ENCODE peak calls at places on chromosomes 7 and 10, in four cellular contexts. U is bronchial epithelial cell, G is foreskin fibroblast, M is lower leg skin. Z is an unnamed sample.

GRCh38 chr7:45401155-45401554 is 173.0 kb upstream of the ADCY1 start:
- DNase-seq in M (no peak), U (no peak), G (no peak), Z (no peak)

GRCh38 chr7:111650456-111650999 is 88.2 kb upstream of the IMMP2L start:
- DNase-seq in U (peak; percentile 88), M (peak; percentile 54), G (peak; percentile 55), Z (no peak)

GRCh38 chr10:283140-283479 is 147.9 kb downstream of the ZMYND11 start:
- DNase-seq in G (no peak), M (no peak), U (no peak), Z (no peak)

GRCh38 chr10:125689955-125690569 is 7.1 kb upstream of the TEX36 start:
- DNase-seq in M (no peak), U (no peak), G (no peak), Z (no peak)

GRCh38 chr10:23190872-23191763 is 994 bp upstream of the PTF1A start:
- DNase-seq in U (no peak), M (no peak), G (no peak), Z (no peak)

GRCh38 chr10:86162036-86162435 is 204.6 kb downstream of the GRID1 start:
- DNase-seq in M (no peak), G (no peak), U (no peak), Z (no peak)

GRCh38 chr10:30184397-30185033 is 125.1 kb upstream of the JCAD start:
- DNase-seq in M (no peak), G (no peak), U (no peak), Z (no peak)

GRCh38 chr7:116354171-116354545 is 143.8 kb downstream of the TES start:
- DNase-seq in U (peak; percentile 25), M (no peak), G (no peak), Z (no peak)

GRCh38 chr7:73749931-73750776 is 11.6 kb upstream of the ABHD11 start:
- DNase-seq in G (no peak), M (no peak), U (no peak), Z (no peak)

GRCh38 chr10:98295907-98296306 is 27.9 kb upstream of the LOXL4 start:
- DNase-seq in M (no peak), G (peak; percentile 69), U (no peak), Z (no peak)

GRCh38 chr7:2566348-2566889 is 7.6 kb downstream of the IQCE start:
- DNase-seq in M (no peak), U (no peak), G (no peak), Z (no peak)

GRCh38 chr7:2568521-2569223 is 9.9 kb downstream of the IQCE start:
- DNase-seq in U (no peak), M (no peak), G (no peak), Z (no peak)

GRCh38 chr7:2566890-2567662 is 8.3 kb downstream of the IQCE start:
- DNase-seq in M (no peak), U (no peak), G (no peak), Z (no peak)

GRCh38 chr7:2569421-2569820 is 10.6 kb downstream of the IQCE start:
- DNase-seq in M (no peak), U (no peak), G (no peak), Z (no peak)

GRCh38 chr7:2567663-2568238 is 9.0 kb downstream of the IQCE start:
- DNase-seq in U (peak; percentile 9), M (no peak), G (peak; percentile 42), Z (no peak)
- TF ChIP-seq CTCF in U (peak; percentile 34), M (no peak), G (peak; percentile 66), Z (peak; percentile 68)

DNA sequence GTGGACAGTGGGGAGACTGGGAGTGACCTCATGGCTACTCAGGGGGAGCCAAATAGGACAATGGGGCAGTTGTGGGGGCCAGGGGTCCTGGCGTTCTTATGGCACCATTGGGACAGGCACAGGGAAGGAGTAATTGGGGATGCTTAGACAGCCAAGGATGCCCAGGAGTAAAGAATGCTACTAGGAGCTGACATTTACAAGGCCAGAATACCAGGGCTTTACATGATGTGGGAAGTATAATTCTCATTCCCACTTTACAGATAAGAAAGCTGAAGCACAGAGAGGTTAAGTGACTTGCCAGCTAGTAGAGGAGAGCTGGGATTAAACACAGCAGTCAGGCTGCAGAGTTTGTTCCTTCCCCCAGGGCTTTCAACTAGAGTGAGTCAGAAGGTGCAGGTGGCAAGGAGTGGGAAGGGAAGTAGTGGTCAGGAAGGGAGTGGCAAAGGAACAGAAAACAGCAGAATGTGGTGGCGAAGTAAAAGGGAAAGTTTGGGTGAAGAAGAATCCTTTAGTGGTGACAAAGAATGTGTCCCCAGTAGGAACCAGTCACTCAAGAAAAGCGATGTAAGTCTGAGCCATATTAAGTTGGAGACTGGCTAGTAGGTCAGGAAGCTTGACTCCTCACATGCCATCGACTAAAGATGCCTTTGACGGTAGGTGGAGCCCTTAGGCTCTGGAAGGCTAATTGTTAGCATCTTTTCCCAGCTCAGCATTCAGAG is 32.8 kb downstream of the CPVL start:
- DNase-seq in U (peak; percentile 73), G (no peak), M (no peak), Z (no peak)
- TF ChIP-seq CTCF in U (peak; percentile 33), G (peak; percentile 5), M (no peak), Z (no peak)

DNA sequence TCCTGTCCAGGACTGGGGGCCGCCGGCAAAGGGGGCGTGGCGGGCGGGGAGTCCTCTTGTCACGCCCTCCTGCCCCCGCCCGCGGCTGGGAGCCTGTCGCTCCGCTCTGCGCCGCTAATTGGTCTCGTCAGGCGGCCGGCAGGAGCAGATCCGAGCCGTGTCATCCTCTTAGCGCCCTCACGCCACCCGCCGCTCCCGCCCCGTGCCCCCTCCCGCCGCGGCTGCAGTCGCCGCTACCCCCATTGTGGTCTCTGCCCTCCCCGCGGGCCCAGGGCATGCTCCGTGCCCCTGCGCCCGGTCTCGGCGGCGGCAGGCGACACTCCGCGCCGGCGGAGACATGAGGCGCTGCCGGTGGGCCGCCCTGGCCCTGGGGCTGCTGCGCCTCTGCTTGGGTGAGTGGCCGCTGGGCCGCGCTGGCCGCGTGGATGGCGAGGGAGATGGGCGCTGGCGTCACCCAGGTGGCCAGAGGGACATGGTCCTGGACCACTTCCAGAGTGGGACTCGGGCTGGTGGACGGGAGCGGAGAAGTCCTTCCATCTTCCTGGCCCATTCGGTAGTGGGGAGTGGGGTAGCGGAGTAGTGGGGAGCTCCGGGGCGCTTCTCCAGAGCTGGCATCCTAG is at the start of gene CDHR1:
- DNase-seq in U (peak; percentile 39), G (no peak), M (no peak), Z (peak; percentile 39)
- TF ChIP-seq CTCF in U (no peak), G (no peak), M (no peak), Z (no peak)

DNA sequence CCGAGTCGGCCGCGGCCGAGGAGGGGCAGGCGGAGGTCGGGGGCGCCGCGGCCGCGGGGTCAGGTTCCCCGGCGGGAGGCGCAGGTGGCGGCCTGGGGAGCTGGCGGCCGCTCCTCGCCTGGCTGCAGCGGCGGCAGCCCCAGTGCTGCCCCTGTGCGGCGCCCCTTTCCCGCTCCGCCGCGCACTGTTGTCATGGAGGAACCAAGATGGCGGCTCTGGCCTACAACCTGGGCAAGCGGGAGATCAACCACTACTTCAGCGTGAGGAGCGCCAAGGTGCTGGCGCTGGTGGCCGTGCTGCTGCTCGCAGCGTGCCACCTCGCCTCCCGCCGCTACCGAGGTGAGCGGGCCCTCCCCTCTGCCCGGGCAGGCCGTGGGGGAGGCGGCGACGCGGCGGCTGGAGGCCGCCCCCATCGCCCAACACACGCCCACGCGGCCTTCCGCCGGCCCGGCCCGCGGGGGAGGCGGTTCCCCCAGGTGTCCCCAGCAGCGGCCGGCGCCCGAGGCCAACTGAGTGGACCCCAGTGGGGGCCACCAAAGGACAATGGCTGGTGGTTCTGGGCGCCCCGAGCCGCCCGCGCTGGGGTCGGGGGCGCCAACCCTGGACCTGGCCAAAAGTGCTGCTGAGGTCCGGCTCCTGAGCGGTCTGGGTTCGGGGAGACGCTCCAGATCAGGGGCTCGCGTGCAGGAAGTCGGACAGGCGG is 421 bp downstream of the CASD1 start:
- DNase-seq in M (peak; percentile 33), G (peak; percentile 54), U (peak; percentile 32), Z (peak; percentile 52)
- TF ChIP-seq CTCF in M (no peak), G (peak; percentile 25), U (peak; percentile 40), Z (peak; percentile 20)

GRCh38 chr7:152556013-152556412 is 119.9 kb downstream of the XRCC2 start:
- DNase-seq in U (no peak), G (no peak), M (no peak), Z (no peak)
- TF ChIP-seq CTCF in U (no peak), G (no peak), M (no peak), Z (no peak)

GRCh38 chr7:42212541-42213090 is 24.4 kb downstream of the GLI3 start:
- DNase-seq in G (no peak), U (no peak), M (no peak), Z (no peak)
- TF ChIP-seq CTCF in G (no peak), U (no peak), M (no peak), Z (no peak)

DNA sequence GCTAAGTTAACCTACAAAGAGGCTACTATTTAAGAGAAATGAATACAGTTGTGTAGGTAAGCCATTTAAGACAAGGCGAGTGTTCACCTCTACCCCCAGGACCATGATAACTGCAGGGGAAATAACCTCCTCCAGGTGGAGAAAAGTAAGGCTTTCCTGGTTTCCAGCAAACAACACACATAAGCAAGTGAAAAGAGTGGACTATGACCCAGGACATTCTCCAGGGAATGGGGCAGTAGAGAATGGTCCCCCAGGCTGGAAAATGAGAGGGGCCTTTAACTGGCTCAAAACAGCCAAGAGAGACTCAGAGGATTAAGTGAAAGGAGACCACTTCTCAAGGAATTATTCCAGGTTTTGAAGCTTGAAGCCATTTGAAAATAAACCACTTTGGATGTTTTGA is 101.0 kb upstream of the GJD4 start:
- DNase-seq in U (no peak), G (no peak), M (no peak), Z (no peak)
- TF ChIP-seq CTCF in U (no peak), G (no peak), M (no peak), Z (no peak)

DNA sequence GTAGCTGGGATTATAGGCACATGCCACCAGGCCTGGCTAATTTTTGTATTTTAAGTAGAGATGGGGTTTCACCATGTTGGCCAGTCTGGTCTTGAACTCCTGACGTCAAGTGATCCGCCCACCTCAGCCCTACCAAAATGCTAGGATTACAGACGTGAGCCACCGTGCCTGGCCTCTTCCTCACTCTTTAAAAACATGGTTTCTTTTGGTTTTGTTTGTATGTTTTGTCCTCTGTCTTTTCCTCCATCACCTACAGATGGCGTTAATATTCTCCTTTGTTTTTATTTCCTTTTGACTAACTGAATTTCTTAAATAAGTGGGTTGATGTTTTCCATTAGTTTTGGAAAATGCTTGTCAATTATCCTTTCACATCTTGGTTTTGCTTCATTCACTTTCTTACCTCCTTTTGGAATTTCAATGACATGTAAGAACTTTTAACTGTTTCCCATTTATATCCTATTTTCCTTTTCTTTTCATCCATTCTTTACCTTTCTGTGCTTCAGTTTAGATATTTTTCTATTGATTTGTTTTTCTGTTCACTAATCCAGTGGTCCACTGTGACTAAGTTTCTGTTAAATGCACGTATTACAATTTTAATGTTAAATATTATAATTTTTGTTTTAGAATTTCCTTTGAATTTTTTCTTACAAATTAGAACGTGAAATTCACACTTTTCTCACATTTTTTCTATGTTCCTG is 104.1 kb downstream of the ZNF467 start:
- DNase-seq in U (peak; percentile 45), G (no peak), M (no peak), Z (no peak)
- TF ChIP-seq CTCF in U (peak; percentile 45), G (peak; percentile 36), M (no peak), Z (peak; percentile 43)

Z was measured in CD14-positive monocyte.